ENCODE peak calls at places on chromosome 2, in four cellular contexts. V, O, E and Y are unnamed samples.

GRCh38 chr2:172339431-172340010 is 87.9 kb upstream of the ITGA6 start:
- DNase-seq in O (no peak), E (no peak), V (no peak), Y (no peak)

GRCh38 chr2:99638791-99639190 is 149.0 kb upstream of the REV1 start:
- DNase-seq in V (no peak), E (no peak), O (no peak), Y (no peak)

GRCh38 chr2:105790467-105791118 is 45.9 kb downstream of the NCK2 start:
- DNase-seq in V (peak), E (no peak), O (no peak), Y (no peak)

GRCh38 chr2:118853647-118854367 is 6.4 kb upstream of the EN1 start:
- DNase-seq in O (no peak), V (no peak), E (no peak), Y (no peak)

GRCh38 chr2:181309161-181309560 is 148.0 kb upstream of the ITGA4 start:
- DNase-seq in E (no peak), O (no peak), V (peak), Y (no peak)

GRCh38 chr2:190334479-190335224 is 8.7 kb upstream of the INPP1 start:
- DNase-seq in V (no peak), E (no peak), O (no peak), Y (no peak)

GRCh38 chr2:117835990-117836760 is 21.7 kb downstream of the DDX18 start:
- DNase-seq in O (peak), E (peak), V (peak), Y (peak)

GRCh38 chr2:147165682-147166081 is 679.1 kb upstream of the ACVR2A start:
- DNase-seq in O (peak), V (no peak), E (no peak), Y (no peak)

GRCh38 chr2:238280083-238280816 is 8.2 kb downstream of the PER2 start:
- DNase-seq in E (no peak), O (no peak), V (no peak), Y (no peak)

GRCh38 chr2:168758970-168759820 is 43.2 kb upstream of the NOSTRIN start:
- DNase-seq in O (peak), E (peak), V (peak), Y (peak)

GRCh38 chr2:189285962-189286648 is 106.5 kb upstream of the COL5A2 start:
- DNase-seq in O (peak), V (no peak), E (peak), Y (peak)

GRCh38 chr2:133885847-133886246 is 317.6 kb upstream of the NCKAP5 start:
- DNase-seq in V (no peak), E (no peak), O (no peak), Y (no peak)

GRCh38 chr2:20617892-20618467 is 32.9 kb downstream of the HS1BP3 start:
- DNase-seq in E (peak), O (peak), V (no peak), Y (peak)

GRCh38 chr2:128735296-128735960 is 416.8 kb upstream of the HS6ST1 start:
- DNase-seq in E (no peak), O (no peak), V (no peak), Y (no peak)

GRCh38 chr2:15939556-15939853 is 845 bp upstream of the MYCN start:
- DNase-seq in V (peak), O (no peak), E (no peak), Y (no peak)

GRCh38 chr2:203720922-203721672 is 14.7 kb downstream of the CD28 start:
- DNase-seq in O (no peak), E (no peak), V (no peak), Y (no peak)

GRCh38 chr2:25029183-25029554 is 12.7 kb upstream of the EFR3B start:
- DNase-seq in O (no peak), E (no peak), V (no peak), Y (no peak)

GRCh38 chr2:234512884-234513669 is 16.2 kb upstream of the ARL4C start:
- DNase-seq in E (peak), O (peak), V (no peak), Y (no peak)

GRCh38 chr2:88896971-88897370 is 205.5 kb downstream of the RPIA start:
- DNase-seq in E (no peak), V (no peak), O (no peak), Y (no peak)

GRCh38 chr2:206218792-206219509 is 55.5 kb upstream of the ZDBF2 start:
- DNase-seq in O (no peak), E (no peak), V (no peak), Y (no peak)

GRCh38 chr2:63555931-63556330 is 32.3 kb downstream of the WDPCP start:
- DNase-seq in V (no peak), O (no peak), E (no peak), Y (no peak)

DNA sequence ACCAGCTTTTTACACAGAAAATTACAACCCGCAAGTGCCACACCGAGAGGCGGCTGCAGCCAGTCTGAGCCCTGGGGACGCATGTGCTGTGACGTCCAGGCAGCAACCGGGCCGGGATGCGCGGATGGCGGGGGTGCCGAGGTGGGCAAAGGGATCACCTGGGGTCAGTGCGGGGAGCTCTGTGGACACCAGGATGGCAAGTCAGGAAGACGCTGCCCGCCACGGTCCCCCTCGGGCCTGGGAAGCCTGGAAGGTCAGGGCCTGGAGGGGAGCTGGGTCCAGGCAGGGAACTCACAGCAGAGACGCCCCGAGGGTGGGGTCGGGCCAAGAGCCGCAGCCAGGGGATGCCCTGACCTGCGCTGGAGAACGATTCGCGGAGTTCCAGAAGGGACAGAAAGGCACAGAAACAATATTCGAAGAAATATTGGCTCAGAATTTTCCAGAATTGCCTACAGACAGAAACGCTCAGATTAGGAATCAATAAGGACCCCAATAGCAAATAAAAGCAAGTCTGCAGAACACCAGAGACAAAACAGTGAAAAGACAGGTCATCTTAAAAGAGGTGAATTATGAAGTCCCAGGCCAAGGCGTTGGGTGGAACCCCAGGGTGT is 11.7 kb upstream of the KIF1A start:
- DNase-seq in V (no peak), O (no peak), E (no peak), Y (no peak)
- H3K4me3 ChIP-seq in V (no peak), O (peak), E (peak), Y (peak)

DNA sequence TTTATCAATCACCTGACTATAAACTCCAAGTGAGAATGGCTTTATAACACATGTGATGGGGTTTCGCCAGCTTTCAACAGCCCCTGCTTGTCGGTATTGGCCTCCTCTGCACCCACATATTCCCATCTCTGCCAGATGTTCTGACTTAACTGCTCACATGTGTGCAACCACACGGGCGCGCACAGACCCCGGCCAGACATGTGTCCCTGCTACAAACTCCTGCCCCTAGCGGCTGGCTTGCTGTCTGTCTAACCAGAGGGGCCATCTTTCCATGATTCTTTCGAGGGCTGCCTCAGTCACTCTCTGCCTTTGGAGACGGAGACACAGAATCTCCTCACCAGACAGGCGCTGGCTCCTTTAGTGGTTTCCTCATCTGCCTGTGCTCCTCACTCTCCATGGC is 15.3 kb downstream of the STON1 start:
- DNase-seq in O (peak), E (no peak), V (no peak), Y (no peak)
- TF ChIP-seq CTCF in O (peak), E (peak), V (peak), Y (no peak)

GRCh38 chr2:11505652-11506610 is 27.9 kb upstream of the GREB1 start:
- DNase-seq in E (no peak), V (peak), O (no peak), Y (no peak)
- H3K4me3 ChIP-seq in E (no peak), V (no peak), O (no peak), Y (no peak)

DNA sequence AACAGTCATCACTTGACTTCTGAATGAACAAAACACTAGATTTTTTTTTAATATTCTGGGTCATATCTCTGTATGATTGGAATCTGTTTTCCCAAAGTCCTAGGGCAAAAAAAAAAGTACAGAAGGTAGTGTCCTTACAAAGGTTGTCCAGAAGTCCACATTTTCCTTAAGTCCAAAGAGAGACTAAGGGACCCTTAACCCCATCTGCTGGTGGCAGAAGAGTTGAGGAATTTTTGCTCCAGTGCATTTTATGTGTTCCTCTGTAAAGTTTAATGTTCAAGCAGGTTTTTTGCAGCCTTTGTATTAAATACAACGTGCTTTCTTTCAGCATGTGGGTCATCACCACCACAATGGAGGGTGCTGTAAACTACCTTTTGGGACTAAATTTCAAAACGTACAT is 215.9 kb downstream of the SP3 start:
- DNase-seq in E (peak), V (no peak), O (peak), Y (no peak)
- TF ChIP-seq CTCF in E (peak), V (no peak), O (peak), Y (peak)

DNA sequence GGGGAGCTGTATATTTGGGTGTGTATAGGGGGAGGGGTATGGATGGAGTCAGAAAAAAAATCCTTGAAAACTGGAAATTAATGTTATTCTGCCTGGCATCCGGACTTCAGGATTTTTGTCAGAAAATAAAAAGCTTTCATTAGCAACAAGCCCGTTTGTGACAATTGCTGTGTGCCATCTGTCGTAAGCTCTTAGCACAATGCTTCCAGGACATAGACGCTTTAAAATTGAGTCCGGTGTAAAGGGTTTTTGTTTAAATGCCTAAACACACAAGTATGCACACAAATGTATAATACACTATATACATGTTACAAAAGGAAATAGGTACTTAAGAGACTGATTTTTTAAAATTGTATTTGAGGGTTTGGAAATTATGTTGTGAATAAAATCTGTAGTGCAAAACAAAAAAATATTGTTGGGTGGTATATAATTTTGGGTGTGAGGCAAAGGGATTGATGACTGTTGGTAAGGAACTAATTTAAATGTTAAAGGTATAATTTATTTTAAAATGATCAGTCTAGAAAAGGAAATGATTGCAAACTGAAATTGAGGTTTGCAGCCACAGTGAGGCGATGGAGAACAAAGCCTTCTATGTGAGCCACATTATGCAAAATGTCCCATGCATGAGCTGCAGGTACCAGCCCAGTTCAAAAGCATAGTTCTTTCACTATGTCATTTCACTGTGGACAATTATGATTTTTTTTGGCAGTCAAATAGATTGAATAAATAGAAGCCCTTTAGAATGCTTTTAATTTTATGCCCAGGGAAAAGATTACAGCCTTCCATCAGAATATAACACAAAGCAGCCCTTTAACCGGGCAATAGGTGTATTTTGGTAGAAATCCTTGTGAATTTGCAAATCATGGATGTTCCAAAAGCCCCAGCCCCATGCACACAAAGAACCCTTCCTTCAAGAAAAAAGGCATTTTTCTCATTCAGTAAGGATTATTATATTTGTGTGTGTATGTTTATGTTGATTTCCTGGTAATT is 1.5 kb downstream of the MAP2 start:
- DNase-seq in O (peak), E (peak), V (peak), Y (no peak)
- H3K4me3 ChIP-seq in O (peak), E (peak), V (no peak), Y (peak)

DNA sequence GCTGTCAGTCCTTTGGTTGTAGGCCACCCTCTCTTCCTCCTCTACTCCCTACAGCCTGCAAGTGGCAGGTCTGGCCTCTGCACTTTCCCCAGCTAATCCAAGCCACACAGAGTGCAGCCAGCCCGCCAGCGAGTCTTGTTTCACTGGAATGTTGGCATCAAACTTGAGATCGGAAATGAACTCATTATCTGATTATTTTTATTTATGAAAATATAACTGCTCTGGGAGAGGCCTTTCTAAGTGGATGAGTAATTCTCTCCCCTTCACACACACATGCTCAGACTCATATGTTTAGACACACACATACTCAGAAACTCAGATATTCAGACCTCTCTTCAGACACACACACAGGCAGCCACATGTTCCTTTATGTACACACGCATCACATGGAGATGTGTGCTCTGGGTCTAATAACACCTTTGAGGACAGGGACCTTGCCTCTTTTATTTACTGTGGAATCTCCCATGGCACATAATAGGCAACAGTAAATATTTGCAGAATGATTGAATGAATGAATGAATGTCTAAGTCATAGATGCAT is 151.3 kb downstream of the ZFP36L2 start:
- DNase-seq in E (peak), V (no peak), O (peak), Y (peak)
- TF ChIP-seq CTCF in E (peak), V (no peak), O (peak), Y (peak)